ENCODE peak calls at places on chromosomes 11 and 22, in eight cellular contexts. F is breast epithelium, K is thoracic aorta, Z is sigmoid colon, Y is lower lobe of right lung, A is fibroblast of lung, H is GM23338, N is left lung. U is an unnamed sample. For H3K4me1, the result is how much of the 10 kb centered on the place peaks cover.

GRCh38 chr11:18277560-18278271 is 11.7 kb downstream of the SAA1 start:
- DNase-seq in H (no peak), F (no peak), Y (no peak), K (no peak), A (no peak), Z (no peak), N (no peak), U (no peak)

GRCh38 chr11:130827697-130828377 is 88.4 kb downstream of the SNX19 start:
- DNase-seq in Y (no peak), A (peak), Z (peak), F (peak), N (no peak), K (peak), H (peak), U (no peak)

GRCh38 chr11:27705873-27706820 is 5.9 kb upstream of the BDNF start:
- DNase-seq in Z (no peak), Y (no peak), K (no peak), H (peak), N (no peak), A (peak), F (no peak), U (no peak)

GRCh38 chr11:57240757-57241156 is 3.7 kb upstream of the APLNR start:
- DNase-seq in F (no peak), A (no peak), Z (no peak), N (no peak), H (peak), K (no peak), Y (no peak), U (no peak)

GRCh38 chr11:115522302-115522701 is 18.1 kb upstream of the CADM1 start:
- DNase-seq in K (no peak), H (no peak), Z (no peak), Y (no peak), N (no peak), A (no peak), F (no peak), U (no peak)

GRCh38 chr22:25404923-25405853 is 159.3 kb upstream of the GRK3 start:
- DNase-seq in N (peak), F (peak), K (no peak), H (peak), Y (peak), A (peak), Z (peak), U (no peak)

GRCh38 chr11:47259178-47259977 is 1.6 kb downstream of the NR1H3 start:
- DNase-seq in A (no peak), K (no peak), F (no peak), Z (no peak), Y (peak), H (peak), N (no peak), U (no peak)

GRCh38 chr11:33507967-33508366 is 192.7 kb downstream of the C11orf91 start:
- DNase-seq in Z (no peak), A (no peak), Y (no peak), F (no peak), H (peak), K (no peak), N (no peak), U (no peak)

GRCh38 chr22:20793386-20794131 is 19.6 kb downstream of the SERPIND1 start:
- DNase-seq in Y (no peak), K (no peak), N (no peak), A (peak), H (no peak), Z (no peak), F (no peak), U (no peak)

GRCh38 chr11:35873721-35874120 is 70.1 kb upstream of the LDLRAD3 start:
- DNase-seq in Y (no peak), F (no peak), K (no peak), A (no peak), Z (no peak), H (no peak), N (no peak), U (no peak)

GRCh38 chr22:27732841-27733240 is 68.7 kb downstream of the MN1 start:
- DNase-seq in K (no peak), F (no peak), H (no peak), N (no peak), A (no peak), Y (no peak), Z (peak), U (no peak)

GRCh38 chr11:17792161-17792560 is 57.6 kb downstream of the KCNC1 start:
- DNase-seq in H (no peak), Z (no peak), F (no peak), N (no peak), Y (no peak), K (no peak), A (no peak), U (no peak)

GRCh38 chr11:46363455-46363920 is 16.2 kb downstream of the DGKZ start:
- DNase-seq in K (no peak), F (peak), Y (no peak), N (peak), A (peak), Z (no peak), H (no peak), U (no peak)

GRCh38 chr11:36431429-36432092 is 78.5 kb downstream of the TRAF6 start:
- DNase-seq in Y (no peak), H (no peak), A (peak), Z (peak), K (no peak), N (no peak), F (no peak), U (no peak)

GRCh38 chr11:134063096-134063495 is 5.8 kb upstream of the JAM3 start:
- DNase-seq in H (no peak), N (no peak), Z (no peak), F (no peak), A (no peak), Y (no peak), K (no peak), U (no peak)

GRCh38 chr22:17118342-17118741 is 2.8 kb downstream of the TMEM121B start:
- DNase-seq in H (no peak), Y (no peak), Z (no peak), K (no peak), A (no peak), N (no peak), F (no peak), U (no peak)

GRCh38 chr11:102599642-102600261 is 25.4 kb downstream of the MMP20 start:
- DNase-seq in A (peak), K (no peak), F (no peak), N (no peak), Y (no peak), Z (no peak), H (no peak), U (no peak)

GRCh38 chr11:112826788-112827187 is 134.4 kb upstream of the NCAM1 start:
- DNase-seq in F (no peak), K (no peak), Y (no peak), A (no peak), N (no peak), Z (no peak), H (no peak), U (no peak)

GRCh38 chr22:18012528-18012927 is 11.8 kb downstream of the MICAL3 start:
- DNase-seq in F (no peak), Z (no peak), H (no peak), A (peak), K (no peak), N (no peak), Y (no peak), U (no peak)

GRCh38 chr11:69218271-69218682 is 62.5 kb downstream of the SMIM38 start:
- DNase-seq in N (no peak), A (no peak), F (peak), H (no peak), Y (no peak), K (no peak), Z (no peak), U (no peak)

GRCh38 chr11:76185931-76186401 is 20.3 kb downstream of the WNT11 start:
- DNase-seq in A (no peak), Z (no peak), F (no peak), N (no peak), Y (no peak), H (no peak), K (no peak), U (no peak)

GRCh38 chr22:20299736-20300136 is 20.1 kb downstream of the DGCR6L start:
- DNase-seq in K (no peak), A (no peak), Y (peak), F (no peak), H (peak), Z (no peak), N (peak), U (no peak)

GRCh38 chr11:69151811-69152210 is 3.9 kb upstream of the SMIM38 start:
- DNase-seq in N (no peak), Z (no peak), H (peak), F (no peak), A (no peak), K (no peak), Y (no peak), U (no peak)

GRCh38 chr22:42596376-42596775 is 18.3 kb downstream of the POLDIP3 start:
- DNase-seq in N (no peak), F (no peak), K (no peak), Z (no peak), A (no peak), H (no peak), Y (no peak), U (no peak)

GRCh38 chr11:29300441-29300840 is 716.4 kb downstream of the KCNA4 start:
- DNase-seq in N (no peak), Y (no peak), Z (no peak), K (no peak), A (peak), F (no peak), H (peak), U (no peak)

DNA sequence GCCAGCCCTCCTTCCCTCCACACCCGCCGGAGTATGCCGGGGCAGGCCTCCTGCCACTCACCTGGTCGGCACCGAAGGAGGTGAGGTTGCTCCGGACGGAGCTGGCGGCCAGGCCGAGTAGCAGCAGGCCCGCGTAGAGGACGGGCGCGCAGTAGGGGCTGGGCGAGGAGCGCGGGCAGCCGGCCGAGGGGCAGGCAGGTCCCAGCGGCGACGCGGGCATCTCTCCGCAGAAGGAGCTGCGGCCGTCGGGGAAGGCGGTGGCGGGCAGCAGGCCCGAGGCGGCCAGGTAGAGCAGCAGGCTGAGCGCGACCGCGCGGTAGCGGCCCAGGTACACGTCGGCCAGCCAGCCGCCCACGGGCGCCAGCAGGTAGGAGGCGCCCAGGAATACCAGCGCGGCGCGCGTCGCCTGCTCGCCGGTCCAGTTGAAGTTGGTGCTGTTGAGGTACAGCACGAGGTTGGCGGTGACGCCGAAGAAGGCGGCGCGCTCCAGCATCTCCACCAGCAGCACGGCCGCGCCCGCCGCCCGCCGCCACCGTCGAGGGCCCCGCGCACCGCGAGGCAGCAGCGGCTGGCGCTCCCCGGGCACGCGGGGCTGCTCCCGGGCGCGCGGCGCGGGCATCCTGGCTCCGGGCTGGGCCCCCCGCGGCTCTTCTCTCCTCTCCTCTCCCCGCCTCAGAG is 904 bp downstream of the SLC15A3 start:
- DNase-seq in Y (peak), A (no peak), Z (no peak), N (peak), K (no peak), F (no peak), H (peak), U (no peak)
- H3K4me3 ChIP-seq in Y (peak), A (peak), Z (peak), N (peak), K (peak), F (peak), H (peak), U (peak)

DNA sequence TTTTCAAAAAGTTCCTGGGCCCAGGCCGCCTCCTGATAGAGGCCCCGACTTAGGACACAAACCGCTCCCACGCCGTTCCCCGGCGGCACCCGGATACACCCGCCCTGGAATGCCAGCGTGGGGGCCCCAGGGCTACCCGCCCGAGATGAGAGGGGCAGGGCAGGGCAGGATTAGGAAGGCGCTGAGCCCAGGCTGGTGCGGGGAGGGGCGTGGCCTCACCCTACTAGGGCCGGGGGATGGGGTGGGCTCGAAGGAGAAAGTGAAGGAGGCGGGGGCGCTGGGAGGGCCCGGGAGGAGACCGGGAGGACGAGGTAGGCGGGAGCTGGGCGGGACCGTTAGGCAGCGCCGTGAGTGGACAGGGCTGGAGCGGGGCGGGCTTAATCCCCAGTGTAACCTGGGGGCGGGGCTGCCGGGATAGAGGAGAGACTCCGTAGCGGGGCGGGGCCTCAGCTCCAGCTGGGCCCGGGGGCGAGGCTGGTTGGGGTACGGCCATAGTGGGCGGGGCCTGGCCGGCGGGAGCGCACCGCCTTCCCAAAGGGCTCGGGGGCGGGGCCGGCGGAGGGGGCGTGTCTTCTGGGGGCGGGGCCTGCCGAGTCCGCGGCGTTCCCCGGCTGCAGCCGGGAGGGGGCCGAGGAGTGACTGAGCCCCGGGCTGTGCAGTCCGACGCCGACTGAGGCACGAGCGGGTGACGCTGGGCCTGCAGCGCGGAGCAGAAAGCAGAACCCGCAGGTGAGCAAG is at the start of gene CD82:
- DNase-seq in K (peak), F (peak), A (peak), N (peak), H (peak), Y (peak), Z (peak), U (peak)
- H3K4me1 ChIP-seq in K (under half), F (under half), A (under half), N (half or more), H (under half), Y (half or more), Z (half or more), U (under half)

GRCh38 chr22:22698263-22698750 is 53.9 kb downstream of the GGTLC2 start:
- DNase-seq in F (no peak), A (no peak), Y (no peak), H (no peak), N (no peak), Z (no peak), K (no peak), U (no peak)

GRCh38 chr22:22700631-22701030 is 56.2 kb downstream of the GGTLC2 start:
- DNase-seq in Z (no peak), A (no peak), K (no peak), F (no peak), Y (no peak), H (no peak), N (no peak), U (no peak)

GRCh38 chr22:22696104-22696503 is 51.7 kb downstream of the GGTLC2 start:
- DNase-seq in H (no peak), K (no peak), A (no peak), F (no peak), Z (no peak), Y (no peak), N (no peak), U (no peak)

GRCh38 chr22:22694106-22694505 is 49.7 kb downstream of the GGTLC2 start:
- DNase-seq in Z (no peak), Y (no peak), N (no peak), K (no peak), A (no peak), H (no peak), F (no peak), U (no peak)

GRCh38 chr22:22697377-22698120 is 53.1 kb downstream of the GGTLC2 start:
- DNase-seq in F (no peak), N (no peak), Y (no peak), A (no peak), K (no peak), Z (peak), H (peak), U (no peak)
- TF ChIP-seq CTCF in F (no peak), N (no peak), Y (no peak), A (no peak), K (no peak), Z (no peak), H (peak), U (no peak)

GRCh38 chr22:44743247-44743646 is 9.1 kb upstream of the ARHGAP8 start:
- DNase-seq in F (no peak), Z (no peak), Y (no peak), A (no peak), N (peak), K (no peak), H (no peak), U (no peak)
- H3K4me3 ChIP-seq in F (no peak), Z (no peak), Y (no peak), A (no peak), N (no peak), K (no peak), H (no peak), U (no peak)

DNA sequence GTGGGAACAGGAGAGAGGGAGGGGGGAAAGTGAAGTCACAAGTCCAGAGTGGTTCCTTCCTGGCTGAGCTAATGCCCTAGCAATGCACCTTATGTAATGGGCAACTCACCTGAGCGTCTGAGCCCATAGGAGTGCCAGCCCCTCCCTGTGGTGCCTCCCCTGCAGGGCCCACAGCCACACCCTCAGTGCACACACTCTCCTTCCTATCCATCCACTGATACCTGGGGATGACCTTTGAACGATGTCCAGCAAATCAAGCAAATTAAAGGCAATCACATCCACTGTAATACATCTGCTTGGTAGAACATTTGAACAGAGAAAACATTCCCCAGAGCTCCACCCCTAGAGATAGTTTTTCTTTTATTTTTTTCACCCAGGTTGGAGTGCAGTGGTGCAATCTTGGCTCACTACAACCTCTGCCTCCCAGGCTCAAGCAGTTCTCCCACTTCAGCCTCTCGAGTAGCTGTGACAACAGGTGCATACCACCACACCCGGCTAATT is 19.6 kb upstream of the MICAL2 start:
- DNase-seq in F (no peak), K (no peak), A (no peak), N (peak), H (no peak), Y (peak), Z (no peak), U (no peak)
- H3K4me1 ChIP-seq in F (under half), K (under half), A (under half), N (half or more), H (under half), Y (half or more), Z (under half), U (half or more)

U was measured in esophagus squamous epithelium.